ENCODE peak calls at places on chromosomes 6 and 20, in ten cellular contexts. R is activated CD4-positive, CD25-positive, alpha-beta regulatory T cell; E is uterus; A is NCI-H146; G is T-helper 2 cell; K is fibroblast of pulmonary artery; C is stimulated activated CD4-positive, alpha-beta T cell treated with anti-CD3 and anti-CD28 coated beads, Interleukin-15, amount 100 ng/mL, for 1 hour; V is NCI-H1092; Q is M059J; Z is WTC11. D is an unnamed sample.

GRCh38 chr20:63507083-63507743 is 8.3 kb upstream of the EEF1A2 start:
- DNase-seq in A (no peak), Q (no peak), K (no peak), C (no peak), E (no peak), Z (no peak), V (no peak), G (no peak), R (no peak), D (no peak)

GRCh38 chr6:111625511-111626331 is 20.0 kb upstream of the TRAF3IP2 start:
- DNase-seq in V (peak; percentile 26), K (peak; percentile 42), Z (no peak), E (peak; percentile 51), R (no peak), Q (peak; percentile 71), A (no peak), C (no peak), G (no peak), D (no peak)

GRCh38 chr6:145887969-145888368 is 73.4 kb upstream of the FBXO30 start:
- DNase-seq in Q (peak; percentile 43), K (peak; percentile 45), G (no peak), A (no peak), V (no peak), R (no peak), Z (no peak), E (no peak), C (peak; percentile 5), D (peak; percentile 32)

GRCh38 chr6:47670851-47671250 is 27.5 kb upstream of the ADGRF4 start:
- DNase-seq in Z (no peak), K (no peak), E (no peak), G (no peak), Q (no peak), C (no peak), A (peak; percentile 46), R (no peak), V (no peak), D (no peak)

GRCh38 chr20:22862645-22863230 is 172.4 kb upstream of the SSTR4 start:
- DNase-seq in Q (peak; percentile 9), C (no peak), G (no peak), K (no peak), V (no peak), R (no peak), E (no peak), A (no peak), Z (no peak), D (no peak)

GRCh38 chr20:50992733-50993457 is 30.0 kb downstream of the KCNG1 start:
- DNase-seq in C (no peak), K (peak; percentile 82), V (peak; percentile 23), Q (peak; percentile 71), A (peak; percentile 10), Z (peak; percentile 74), R (no peak), E (no peak), G (no peak), D (peak; percentile 63)

GRCh38 chr6:100177956-100178355 is 183.9 kb upstream of the MCHR2 start:
- DNase-seq in Z (no peak), Q (peak; percentile 27), E (no peak), R (no peak), C (no peak), K (peak; percentile 23), G (no peak), V (no peak), A (no peak), D (no peak)

GRCh38 chr6:138590796-138591709 is 91.8 kb upstream of the NHSL1 start:
- DNase-seq in Q (peak; percentile 81), A (peak; percentile 89), Z (peak; percentile 74), G (peak; percentile 13), R (no peak), C (no peak), V (peak; percentile 51), E (peak; percentile 43), K (peak; percentile 85), D (peak; percentile 52)

D was measured in AML-193.